ENCODE peak calls at places on chromosomes 7 and 10, in five cellular contexts. M, A, K, E and T are unnamed samples.

GRCh38 chr10:31554556-31554955 is 235.5 kb downstream of the ZEB1 start:
- DNase-seq in M (no peak), A (no peak), K (peak; percentile 34), E (peak; percentile 59), T (peak; percentile 65)

GRCh38 chr7:12297283-12297682 is 86.2 kb downstream of the TMEM106B start:
- DNase-seq in M (no peak), A (no peak), K (no peak), E (no peak), T (no peak)

GRCh38 chr7:6260291-6261183 is 11.9 kb downstream of the CYTH3 start:
- DNase-seq in M (no peak), A (no peak), K (no peak), E (no peak), T (peak; percentile 71)

GRCh38 chr7:79702116-79702515 is 248.6 kb upstream of the MAGI2 start:
- DNase-seq in M (no peak), A (peak; percentile 82), K (no peak), E (no peak), T (peak; percentile 51)

GRCh38 chr7:118902600-118902999 is 678.1 kb downstream of the ANKRD7 start:
- DNase-seq in M (no peak), A (peak; percentile 73), K (no peak), E (no peak), T (no peak)

GRCh38 chr7:27361522-27361921 is 118.9 kb downstream of the EVX1 start:
- DNase-seq in M (no peak), A (no peak), K (no peak), E (no peak), T (no peak)

GRCh38 chr7:139034336-139034735 is 1.5 kb downstream of the ZC3HAV1L start:
- DNase-seq in M (no peak), A (peak; percentile 50), K (no peak), E (no peak), T (peak; percentile 39)

GRCh38 chr10:117656385-117657367 is 114.1 kb downstream of the EMX2 start:
- DNase-seq in M (no peak), A (no peak), K (no peak), E (no peak), T (no peak)

GRCh38 chr7:12360948-12361347 is 42.7 kb downstream of the VWDE start:
- DNase-seq in M (no peak), A (peak; percentile 21), K (no peak), E (no peak), T (no peak)

GRCh38 chr7:41693150-41693997 is 9.5 kb downstream of the INHBA start:
- DNase-seq in M (no peak), A (peak; percentile 52), K (no peak), E (no peak), T (peak; percentile 71)

GRCh38 chr7:112296416-112296815 is 89.9 kb downstream of the ZNF277 start:
- DNase-seq in M (no peak), A (no peak), K (no peak), E (no peak), T (peak; percentile 43)

GRCh38 chr7:157597562-157597961 is 260.8 kb downstream of the DNAJB6 start:
- DNase-seq in M (no peak), A (no peak), K (no peak), E (no peak), T (no peak)

GRCh38 chr7:66697451-66698438 is 42.8 kb upstream of the RABGEF1 start:
- DNase-seq in M (peak; percentile 47), A (peak; percentile 31), K (no peak), E (peak; percentile 33), T (peak; percentile 66)

GRCh38 chr10:128657508-128657907 is 531.3 kb upstream of the MKI67 start:
- DNase-seq in M (no peak), A (no peak), K (no peak), E (no peak), T (no peak)

GRCh38 chr7:21364838-21365267 is 63.0 kb upstream of the SP4 start:
- DNase-seq in M (no peak), A (peak; percentile 90), K (no peak), E (no peak), T (peak; percentile 46)

GRCh38 chr10:127524869-127525268 is 24.2 kb upstream of the NPS start:
- DNase-seq in M (no peak), A (peak; percentile 24), K (no peak), E (no peak), T (no peak)

GRCh38 chr10:49594594-49594993 is 15.5 kb upstream of the SLC18A3 start:
- DNase-seq in M (peak; percentile 87), A (peak; percentile 50), K (peak; percentile 32), E (no peak), T (peak; percentile 79)

GRCh38 chr7:77426521-77427051 is 10.4 kb upstream of the GSAP start:
- DNase-seq in M (peak; percentile 66), A (peak; percentile 54), K (no peak), E (no peak), T (peak; percentile 76)

GRCh38 chr7:150444141-150444540 is 6.3 kb upstream of the GIMAP8 start:
- DNase-seq in M (no peak), A (no peak), K (no peak), E (no peak), T (no peak)

GRCh38 chr10:22246680-22247391 is 29.0 kb upstream of the EBLN1 start:
- DNase-seq in M (no peak), A (peak; percentile 99), K (no peak), E (peak; percentile 48), T (peak; percentile 94)

DNA sequence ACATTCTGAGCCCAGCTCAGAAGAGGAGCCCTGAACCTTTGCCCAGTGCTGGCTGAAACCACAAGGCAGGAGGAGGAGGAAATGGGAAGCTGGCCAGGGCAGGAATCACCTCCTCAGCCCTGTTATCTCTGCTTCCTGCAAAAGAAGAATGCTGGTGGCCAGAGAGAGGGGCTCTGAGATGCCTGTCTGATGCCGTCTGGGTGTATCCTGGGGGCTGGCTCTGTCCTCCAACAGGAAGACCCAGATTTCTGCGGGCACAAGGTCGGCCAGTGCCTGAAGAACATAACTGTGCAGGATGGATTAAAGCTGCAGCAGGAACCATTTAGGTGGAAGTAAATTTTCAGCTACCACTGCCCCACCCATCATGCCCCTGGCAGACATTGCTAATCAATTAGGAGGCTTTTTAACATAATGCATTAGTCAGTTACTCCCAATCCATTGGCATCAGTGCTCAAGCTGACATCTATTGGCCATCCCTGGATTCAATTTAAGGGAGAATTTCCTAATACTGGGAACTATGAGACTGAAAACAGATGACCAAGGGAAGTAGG is 67.7 kb downstream of the COL13A1 start:
- DNase-seq in M (no peak), A (peak; percentile 40), K (no peak), E (no peak), T (peak; percentile 71)
- H3K4me3 ChIP-seq in M (no peak overlapping the region), A (no peak overlapping the region), K (no peak overlapping the region), E (no peak overlapping the region), T (no peak overlapping the region)

GRCh38 chr10:43591303-43591904 is 14.8 kb upstream of the ZNF485 start:
- DNase-seq in M (no peak), A (no peak), K (no peak), E (no peak), T (no peak)
- H3K4me3 ChIP-seq in M (no peak overlapping the region), A (no peak overlapping the region), K (no peak overlapping the region), E (no peak overlapping the region), T (no peak overlapping the region)

GRCh38 chr10:114353383-114353782 is 50.9 kb downstream of the AFAP1L2 start:
- DNase-seq in M (no peak), A (no peak), K (no peak), E (no peak), T (peak; percentile 32)
- H3K4me3 ChIP-seq in M (no peak overlapping the region), A (no peak overlapping the region), K (no peak overlapping the region), E (no peak overlapping the region), T (no peak overlapping the region)

GRCh38 chr7:91265693-91266066 is 1.4 kb downstream of the FZD1 start:
- DNase-seq in M (peak; percentile 72), A (no peak), K (no peak), E (no peak), T (no peak)

GRCh38 chr7:91266931-91267557 is 2.8 kb downstream of the FZD1 start:
- DNase-seq in M (peak; percentile 53), A (no peak), K (no peak), E (no peak), T (peak; percentile 12)

GRCh38 chr7:91264924-91265681 is 870 bp downstream of the FZD1 start:
- DNase-seq in M (peak; percentile 81), A (peak; percentile 52), K (no peak), E (peak; percentile 40), T (peak; percentile 76)

GRCh38 chr7:91266067-91266930 is 2.1 kb downstream of the FZD1 start:
- DNase-seq in M (peak; percentile 67), A (no peak), K (no peak), E (no peak), T (no peak)

GRCh38 chr7:91267558-91267955 is 3.3 kb downstream of the FZD1 start:
- DNase-seq in M (peak; percentile 50), A (no peak), K (no peak), E (no peak), T (peak; percentile 20)
- H3K4me3 ChIP-seq in M (peak overlapping the region; percentile 76), A (peak overlapping the region; percentile 7), K (peak overlapping the region; percentile 86), E (peak overlapping the region; percentile 66), T (no peak overlapping the region)

GRCh38 chr7:149027055-149027454 is 1.2 kb downstream of the PDIA4 start:
- DNase-seq in M (no peak), A (no peak), K (no peak), E (no peak), T (peak; percentile 18)
- H3K4me3 ChIP-seq in M (peak overlapping the region; percentile 95), A (peak overlapping the region; percentile 86), K (peak overlapping the region; percentile 84), E (peak overlapping the region; percentile 90), T (peak overlapping the region; percentile 69)

DNA sequence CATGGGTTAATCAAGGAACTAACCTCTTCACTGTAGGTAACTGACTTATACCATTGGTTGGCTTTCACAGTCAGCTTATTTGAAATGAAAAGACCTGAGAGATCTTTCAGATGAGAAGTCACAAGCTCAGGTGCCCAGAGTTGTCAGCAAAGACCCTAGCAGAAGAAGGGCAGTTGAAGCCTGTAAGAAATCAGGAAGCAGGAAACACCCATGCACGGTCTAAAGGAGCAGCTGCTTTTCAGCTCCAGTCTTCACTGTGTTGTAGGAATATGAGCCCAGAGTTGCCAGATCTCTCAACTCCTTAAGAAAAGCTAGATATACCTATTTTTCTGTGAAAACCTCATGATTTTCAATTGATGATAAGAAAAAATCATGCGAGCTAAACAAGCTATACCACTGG is 130.0 kb downstream of the ARID5B start:
- DNase-seq in M (no peak), A (no peak), K (no peak), E (no peak), T (no peak)
- H3K4me3 ChIP-seq in M (no peak overlapping the region), A (no peak overlapping the region), K (no peak overlapping the region), E (no peak overlapping the region), T (no peak overlapping the region)

GRCh38 chr10:44946201-44946600 is 13.4 kb upstream of the RASSF4 start:
- DNase-seq in M (no peak), A (no peak), K (no peak), E (no peak), T (no peak)
- H3K4me3 ChIP-seq in M (no peak overlapping the region), A (no peak overlapping the region), K (no peak overlapping the region), E (no peak overlapping the region), T (no peak overlapping the region)